ENCODE peak calls at places on chromosomes 13 and 19, in nine cellular contexts. N, D, P, I, F, W, G, A and V are unnamed samples.

GRCh38 chr19:56333506-56333905 is 18.9 kb upstream of the ZSCAN5A start:
- DNase-seq in P (peak), F (peak), I (no peak), G (peak), A (peak), D (peak), N (no peak), W (peak), V (peak)

GRCh38 chr13:35594096-35594495 is 117.6 kb upstream of the MAB21L1 start:
- DNase-seq in I (no peak), P (no peak), N (no peak), F (no peak), G (no peak), W (no peak), D (no peak), A (no peak), V (no peak)

GRCh38 chr13:50846861-50847475 is 3.5 kb upstream of the DLEU7 start:
- DNase-seq in F (no peak), I (no peak), A (no peak), N (no peak), P (no peak), W (no peak), G (no peak), D (no peak), V (no peak)

GRCh38 chr19:52941941-52942370 is 18.7 kb upstream of the ZNF888 start:
- DNase-seq in I (peak), P (peak), W (peak), N (no peak), F (no peak), G (peak), A (no peak), D (peak), V (peak)

GRCh38 chr13:111049791-111050538 is 65.1 kb upstream of the ARHGEF7 start:
- DNase-seq in G (no peak), D (no peak), W (no peak), I (peak), P (peak), F (no peak), N (no peak), A (no peak), V (peak)

GRCh38 chr13:103895835-103896520 is 829.8 kb upstream of the SLC10A2 start:
- DNase-seq in G (no peak), W (no peak), D (no peak), I (no peak), A (no peak), F (no peak), P (no peak), N (no peak), V (no peak)

GRCh38 chr13:28429685-28430290 is 65.1 kb downstream of the FLT1 start:
- DNase-seq in A (peak), F (no peak), D (no peak), P (no peak), W (no peak), G (no peak), N (no peak), I (no peak), V (no peak)

GRCh38 chr13:49652691-49653305 is 24.5 kb downstream of the ARL11 start:
- DNase-seq in I (no peak), P (peak), G (no peak), N (no peak), W (no peak), D (peak), F (peak), A (peak), V (peak)

GRCh38 chr19:57583521-57584416 is at the start of gene ZIK1:
- DNase-seq in I (peak), F (peak), G (peak), D (no peak), A (no peak), W (peak), P (peak), N (peak), V (peak)